ENCODE peak calls at places on chromosome 6, in nine cellular contexts. One of them, this sample, is unnamed.

GRCh38 chr6:117344444-117345291 is 79.3 kb downstream of the VGLL2 start:
- DNase-seq in NCI-H1048: no peak
- DNase-seq in A172: no peak
- DNase-seq in GM20000: no peak
- DNase-seq in omental fat pad: no peak
- DNase-seq in epithelial cell of proximal tubule: no peak
- DNase-seq in effector memory CD8-positive, alpha-beta T cell: no peak
- DNase-seq in spleen: no peak
- DNase-seq in cardiac septum: no peak
- DNase-seq in this sample: no peak

GRCh38 chr6:26184492-26184891 is 97.3 kb downstream of the HFE start:
- DNase-seq in effector memory CD8-positive, alpha-beta T cell: no peak
- DNase-seq in epithelial cell of proximal tubule: no peak
- DNase-seq in GM20000: no peak
- DNase-seq in NCI-H1048: no peak
- DNase-seq in cardiac septum: no peak
- DNase-seq in A172: no peak
- DNase-seq in spleen: no peak
- DNase-seq in omental fat pad: no peak
- DNase-seq in this sample: no peak

GRCh38 chr6:29424575-29424974 is 9.8 kb downstream of the OR12D1 start:
- DNase-seq in GM20000: no peak
- DNase-seq in epithelial cell of proximal tubule: no peak
- DNase-seq in spleen: no peak
- DNase-seq in cardiac septum: no peak
- DNase-seq in omental fat pad: no peak
- DNase-seq in effector memory CD8-positive, alpha-beta T cell: no peak
- DNase-seq in A172: no peak
- DNase-seq in NCI-H1048: no peak
- DNase-seq in this sample: no peak

GRCh38 chr6:152552616-152553209 is 84.4 kb downstream of the SYNE1 start:
- DNase-seq in epithelial cell of proximal tubule: no peak
- DNase-seq in spleen: peak; percentile 85
- DNase-seq in GM20000: peak; percentile 45
- DNase-seq in NCI-H1048: no peak
- DNase-seq in effector memory CD8-positive, alpha-beta T cell: peak; percentile 32
- DNase-seq in omental fat pad: peak; percentile 45
- DNase-seq in A172: peak; percentile 55
- DNase-seq in cardiac septum: peak; percentile 86
- DNase-seq in this sample: no peak

GRCh38 chr6:151723152-151723551 is 84.3 kb upstream of the ESR1 start:
- DNase-seq in cardiac septum: no peak
- DNase-seq in effector memory CD8-positive, alpha-beta T cell: no peak
- DNase-seq in GM20000: peak; percentile 33
- DNase-seq in A172: no peak
- DNase-seq in omental fat pad: no peak
- DNase-seq in spleen: no peak
- DNase-seq in epithelial cell of proximal tubule: no peak
- DNase-seq in NCI-H1048: no peak
- DNase-seq in this sample: no peak

GRCh38 chr6:81308577-81309279 is 443.8 kb downstream of the TENT5A start:
- DNase-seq in NCI-H1048: no peak
- DNase-seq in spleen: no peak
- DNase-seq in omental fat pad: no peak
- DNase-seq in epithelial cell of proximal tubule: no peak
- DNase-seq in A172: no peak
- DNase-seq in effector memory CD8-positive, alpha-beta T cell: no peak
- DNase-seq in GM20000: no peak
- DNase-seq in cardiac septum: no peak
- DNase-seq in this sample: no peak

GRCh38 chr6:63403725-63404124 is 83.9 kb upstream of the LGSN start:
- DNase-seq in cardiac septum: no peak
- DNase-seq in NCI-H1048: no peak
- DNase-seq in spleen: no peak
- DNase-seq in A172: no peak
- DNase-seq in GM20000: no peak
- DNase-seq in epithelial cell of proximal tubule: no peak
- DNase-seq in omental fat pad: no peak
- DNase-seq in effector memory CD8-positive, alpha-beta T cell: no peak
- DNase-seq in this sample: no peak

GRCh38 chr6:19472850-19473249 is 364.3 kb upstream of the ID4 start:
- DNase-seq in cardiac septum: no peak
- DNase-seq in NCI-H1048: no peak
- DNase-seq in A172: no peak
- DNase-seq in GM20000: no peak
- DNase-seq in epithelial cell of proximal tubule: no peak
- DNase-seq in spleen: no peak
- DNase-seq in omental fat pad: no peak
- DNase-seq in effector memory CD8-positive, alpha-beta T cell: no peak
- DNase-seq in this sample: no peak

GRCh38 chr6:141580988-141581387 is 551.7 kb upstream of the GJE1 start:
- DNase-seq in A172: peak; percentile 77
- DNase-seq in cardiac septum: no peak
- DNase-seq in effector memory CD8-positive, alpha-beta T cell: no peak
- DNase-seq in GM20000: no peak
- DNase-seq in spleen: no peak
- DNase-seq in epithelial cell of proximal tubule: no peak
- DNase-seq in NCI-H1048: no peak
- DNase-seq in omental fat pad: no peak
- DNase-seq in this sample: no peak

GRCh38 chr6:5854900-5855299 is 151.8 kb downstream of the NRN1 start:
- DNase-seq in NCI-H1048: no peak
- DNase-seq in omental fat pad: no peak
- DNase-seq in epithelial cell of proximal tubule: no peak
- DNase-seq in cardiac septum: no peak
- DNase-seq in effector memory CD8-positive, alpha-beta T cell: no peak
- DNase-seq in spleen: no peak
- DNase-seq in GM20000: no peak
- DNase-seq in A172: no peak
- DNase-seq in this sample: no peak

GRCh38 chr6:15936503-15936902 is 192.4 kb upstream of the MYLIP start:
- DNase-seq in cardiac septum: no peak
- DNase-seq in omental fat pad: no peak
- DNase-seq in NCI-H1048: no peak
- DNase-seq in spleen: no peak
- DNase-seq in effector memory CD8-positive, alpha-beta T cell: no peak
- DNase-seq in GM20000: peak; percentile 27
- DNase-seq in A172: no peak
- DNase-seq in epithelial cell of proximal tubule: no peak
- DNase-seq in this sample: no peak

GRCh38 chr6:292506-293184 is 358 bp downstream of the DUSP22 start:
- DNase-seq in A172: peak; percentile 36
- DNase-seq in omental fat pad: no peak
- DNase-seq in cardiac septum: peak; percentile 93
- DNase-seq in epithelial cell of proximal tubule: peak; percentile 18
- DNase-seq in spleen: peak; percentile 98
- DNase-seq in effector memory CD8-positive, alpha-beta T cell: peak; percentile 65
- DNase-seq in GM20000: peak; percentile 93
- DNase-seq in NCI-H1048: no peak
- DNase-seq in this sample: no peak

GRCh38 chr6:30043744-30044143 is 17.3 kb upstream of the POLR1H start:
- DNase-seq in NCI-H1048: no peak
- DNase-seq in omental fat pad: no peak
- DNase-seq in GM20000: no peak
- DNase-seq in cardiac septum: no peak
- DNase-seq in spleen: no peak
- DNase-seq in effector memory CD8-positive, alpha-beta T cell: no peak
- DNase-seq in A172: no peak
- DNase-seq in epithelial cell of proximal tubule: no peak
- DNase-seq in this sample: no peak

GRCh38 chr6:53300656-53301551 is 47.8 kb downstream of the ELOVL5 start:
- DNase-seq in omental fat pad: no peak
- DNase-seq in epithelial cell of proximal tubule: no peak
- DNase-seq in spleen: peak; percentile 80
- DNase-seq in GM20000: no peak
- DNase-seq in cardiac septum: no peak
- DNase-seq in A172: peak; percentile 86
- DNase-seq in effector memory CD8-positive, alpha-beta T cell: peak; percentile 46
- DNase-seq in NCI-H1048: no peak
- DNase-seq in this sample: no peak

GRCh38 chr6:4210619-4211419 is 75.4 kb upstream of the ECI2 start:
- DNase-seq in A172: peak; percentile 61
- DNase-seq in spleen: no peak
- DNase-seq in cardiac septum: no peak
- DNase-seq in effector memory CD8-positive, alpha-beta T cell: peak; percentile 41
- DNase-seq in epithelial cell of proximal tubule: peak; percentile 20
- DNase-seq in GM20000: peak; percentile 53
- DNase-seq in NCI-H1048: peak; percentile 27
- DNase-seq in omental fat pad: peak; percentile 36
- DNase-seq in this sample: no peak

GRCh38 chr6:6392214-6393068 is 72.0 kb upstream of the F13A1 start:
- DNase-seq in cardiac septum: no peak
- DNase-seq in effector memory CD8-positive, alpha-beta T cell: no peak
- DNase-seq in NCI-H1048: no peak
- DNase-seq in spleen: no peak
- DNase-seq in GM20000: peak; percentile 55
- DNase-seq in omental fat pad: no peak
- DNase-seq in A172: no peak
- DNase-seq in epithelial cell of proximal tubule: no peak
- DNase-seq in this sample: no peak

GRCh38 chr6:1482381-1483166 is 93.2 kb downstream of the FOXF2 start:
- DNase-seq in cardiac septum: no peak
- DNase-seq in effector memory CD8-positive, alpha-beta T cell: no peak
- DNase-seq in omental fat pad: no peak
- DNase-seq in spleen: no peak
- DNase-seq in A172: peak; percentile 67
- DNase-seq in NCI-H1048: no peak
- DNase-seq in epithelial cell of proximal tubule: no peak
- DNase-seq in GM20000: peak; percentile 57
- DNase-seq in this sample: no peak

GRCh38 chr6:35737413-35738211 is 780 bp downstream of the ARMC12 start:
- DNase-seq in effector memory CD8-positive, alpha-beta T cell: peak; percentile 37
- DNase-seq in cardiac septum: no peak
- DNase-seq in A172: peak; percentile 64
- DNase-seq in omental fat pad: no peak
- DNase-seq in epithelial cell of proximal tubule: no peak
- DNase-seq in NCI-H1048: peak; percentile 17
- DNase-seq in spleen: peak; percentile 73
- DNase-seq in GM20000: peak; percentile 73
- DNase-seq in this sample: no peak

GRCh38 chr6:38320817-38321216 is 318.9 kb downstream of the BTBD9 start:
- DNase-seq in epithelial cell of proximal tubule: no peak
- DNase-seq in effector memory CD8-positive, alpha-beta T cell: no peak
- DNase-seq in A172: no peak
- DNase-seq in spleen: no peak
- DNase-seq in GM20000: peak; percentile 41
- DNase-seq in cardiac septum: no peak
- DNase-seq in NCI-H1048: no peak
- DNase-seq in omental fat pad: no peak
- DNase-seq in this sample: no peak

GRCh38 chr6:54234539-54234938 is 73.7 kb upstream of the TINAG start:
- DNase-seq in omental fat pad: no peak
- DNase-seq in effector memory CD8-positive, alpha-beta T cell: no peak
- DNase-seq in GM20000: no peak
- DNase-seq in NCI-H1048: no peak
- DNase-seq in epithelial cell of proximal tubule: no peak
- DNase-seq in A172: no peak
- DNase-seq in spleen: no peak
- DNase-seq in cardiac septum: no peak
- DNase-seq in this sample: no peak

GRCh38 chr6:91653324-91653723 is 1066.5 kb upstream of the MAP3K7 start:
- DNase-seq in epithelial cell of proximal tubule: no peak
- DNase-seq in omental fat pad: no peak
- DNase-seq in GM20000: no peak
- DNase-seq in effector memory CD8-positive, alpha-beta T cell: no peak
- DNase-seq in NCI-H1048: no peak
- DNase-seq in cardiac septum: no peak
- DNase-seq in spleen: no peak
- DNase-seq in A172: no peak
- DNase-seq in this sample: no peak

GRCh38 chr6:106439459-106439858 is 78.9 kb downstream of the CRYBG1 start:
- DNase-seq in GM20000: no peak
- DNase-seq in spleen: no peak
- DNase-seq in effector memory CD8-positive, alpha-beta T cell: no peak
- DNase-seq in omental fat pad: no peak
- DNase-seq in cardiac septum: no peak
- DNase-seq in epithelial cell of proximal tubule: no peak
- DNase-seq in A172: peak; percentile 44
- DNase-seq in NCI-H1048: no peak
- DNase-seq in this sample: no peak

GRCh38 chr6:93790976-93791375 is 371.6 kb upstream of the EPHA7 start:
- DNase-seq in NCI-H1048: no peak
- DNase-seq in epithelial cell of proximal tubule: no peak
- DNase-seq in GM20000: no peak
- DNase-seq in spleen: no peak
- DNase-seq in omental fat pad: no peak
- DNase-seq in cardiac septum: no peak
- DNase-seq in effector memory CD8-positive, alpha-beta T cell: no peak
- DNase-seq in A172: no peak
- DNase-seq in this sample: no peak

GRCh38 chr6:22042713-22043112 is 254.1 kb downstream of the PRL start:
- DNase-seq in spleen: no peak
- DNase-seq in GM20000: no peak
- DNase-seq in effector memory CD8-positive, alpha-beta T cell: no peak
- DNase-seq in epithelial cell of proximal tubule: peak; percentile 52
- DNase-seq in NCI-H1048: no peak
- DNase-seq in cardiac septum: no peak
- DNase-seq in A172: peak; percentile 8
- DNase-seq in omental fat pad: no peak
- DNase-seq in this sample: no peak

GRCh38 chr6:5090603-5091002 is 5.5 kb downstream of the PPP1R3G start:
- DNase-seq in cardiac septum: no peak
- DNase-seq in epithelial cell of proximal tubule: no peak
- DNase-seq in spleen: no peak
- DNase-seq in GM20000: peak; percentile 36
- DNase-seq in NCI-H1048: no peak
- DNase-seq in effector memory CD8-positive, alpha-beta T cell: no peak
- DNase-seq in A172: no peak
- DNase-seq in omental fat pad: no peak
- DNase-seq in this sample: no peak

GRCh38 chr6:13729891-13730290 is 18.3 kb upstream of the RANBP9 start:
- DNase-seq in A172: peak; percentile 44
- DNase-seq in NCI-H1048: no peak
- DNase-seq in epithelial cell of proximal tubule: no peak
- DNase-seq in spleen: no peak
- DNase-seq in cardiac septum: no peak
- DNase-seq in GM20000: no peak
- DNase-seq in effector memory CD8-positive, alpha-beta T cell: no peak
- DNase-seq in omental fat pad: no peak
- DNase-seq in this sample: no peak

GRCh38 chr6:135853986-135854385 is 2.5 kb downstream of the PDE7B start:
- DNase-seq in epithelial cell of proximal tubule: no peak
- DNase-seq in GM20000: no peak
- DNase-seq in omental fat pad: no peak
- DNase-seq in NCI-H1048: no peak
- DNase-seq in cardiac septum: no peak
- DNase-seq in effector memory CD8-positive, alpha-beta T cell: no peak
- DNase-seq in spleen: no peak
- DNase-seq in A172: no peak
- DNase-seq in this sample: no peak

GRCh38 chr6:82568290-82568993 is 204.8 kb downstream of the TPBG start:
- DNase-seq in omental fat pad: no peak
- DNase-seq in effector memory CD8-positive, alpha-beta T cell: no peak
- DNase-seq in A172: no peak
- DNase-seq in NCI-H1048: no peak
- DNase-seq in epithelial cell of proximal tubule: no peak
- DNase-seq in spleen: no peak
- DNase-seq in GM20000: no peak
- DNase-seq in cardiac septum: no peak
- DNase-seq in this sample: no peak

GRCh38 chr6:39835856-39836442 is 43.8 kb downstream of the DAAM2 start:
- DNase-seq in GM20000: no peak
- DNase-seq in effector memory CD8-positive, alpha-beta T cell: no peak
- DNase-seq in A172: no peak
- DNase-seq in cardiac septum: no peak
- DNase-seq in NCI-H1048: no peak
- DNase-seq in spleen: no peak
- DNase-seq in epithelial cell of proximal tubule: no peak
- DNase-seq in omental fat pad: no peak
- DNase-seq in this sample: no peak

GRCh38 chr6:134932535-134933470 is 17.1 kb downstream of the ALDH8A1 start:
- DNase-seq in GM20000: no peak
- DNase-seq in NCI-H1048: no peak
- DNase-seq in spleen: no peak
- DNase-seq in A172: no peak
- DNase-seq in epithelial cell of proximal tubule: no peak
- DNase-seq in effector memory CD8-positive, alpha-beta T cell: no peak
- DNase-seq in omental fat pad: no peak
- DNase-seq in cardiac septum: no peak
- DNase-seq in this sample: no peak

GRCh38 chr6:169803291-169803811 is 51.9 kb downstream of the ERMARD start:
- DNase-seq in GM20000: no peak
- DNase-seq in NCI-H1048: no peak
- DNase-seq in spleen: peak; percentile 37
- DNase-seq in cardiac septum: peak; percentile 63
- DNase-seq in A172: no peak
- DNase-seq in effector memory CD8-positive, alpha-beta T cell: no peak
- DNase-seq in omental fat pad: no peak
- DNase-seq in epithelial cell of proximal tubule: no peak
- DNase-seq in this sample: no peak

This sample was measured in chondrocyte.